ENCODE peak calls at places on chromosomes 16 and 17, in seven cellular contexts. H, K, V, Y, Z, S and F are unnamed samples. For H3K36me3, the result is how much of the 10 kb centered on the place peaks cover.

GRCh38 chr17:78120971-78121800 is 7.4 kb downstream of the TMC6 start:
- DNase-seq in H (no peak), K (peak), V (no peak), Y (no peak), Z (no peak), S (no peak), F (peak)

GRCh38 chr16:8831450-8832382 is 34.1 kb downstream of the PMM2 start:
- DNase-seq in H (no peak), K (no peak), V (no peak), Y (no peak), Z (no peak), S (no peak), F (no peak)

GRCh38 chr17:53316988-53317387 is 505.7 kb upstream of the KIF2B start:
- DNase-seq in H (no peak), K (no peak), V (no peak), Y (no peak), Z (no peak), S (no peak), F (no peak)

GRCh38 chr17:18377437-18378204 is at the start of gene EVPLL:
- DNase-seq in H (no peak), K (peak), V (no peak), Y (no peak), Z (peak), S (peak), F (peak)

GRCh38 chr17:37824534-37825485 is 80.0 kb upstream of the HNF1B start:
- DNase-seq in H (peak), K (no peak), V (no peak), Y (no peak), Z (peak), S (no peak), F (no peak)

GRCh38 chr17:32927201-32927723 is 691 bp upstream of the TMEM98 start:
- DNase-seq in H (peak), K (no peak), V (no peak), Y (no peak), Z (no peak), S (no peak), F (no peak)

GRCh38 chr17:28749516-28750177 is 5.8 kb downstream of the TRAF4 start:
- DNase-seq in H (no peak), K (no peak), V (no peak), Y (no peak), Z (no peak), S (no peak), F (no peak)

GRCh38 chr17:77363821-77364361 is 223.1 kb downstream of the SEC14L1 start:
- DNase-seq in H (peak), K (no peak), V (no peak), Y (no peak), Z (no peak), S (peak), F (no peak)

GRCh38 chr17:47717261-47717697 is 15.8 kb upstream of the TBX21 start:
- DNase-seq in H (no peak), K (no peak), V (no peak), Y (no peak), Z (no peak), S (no peak), F (no peak)

GRCh38 chr17:81489012-81489968 is 23.3 kb downstream of the ACTG1 start:
- DNase-seq in H (no peak), K (no peak), V (no peak), Y (no peak), Z (no peak), S (no peak), F (no peak)

GRCh38 chr17:27543464-27543856 is 87.2 kb downstream of the KSR1 start:
- DNase-seq in H (no peak), K (no peak), V (no peak), Y (no peak), Z (no peak), S (no peak), F (no peak)

GRCh38 chr17:39662551-39663339 is 2.4 kb upstream of the TCAP start:
- DNase-seq in H (no peak), K (peak), V (no peak), Y (no peak), Z (no peak), S (no peak), F (no peak)

DNA sequence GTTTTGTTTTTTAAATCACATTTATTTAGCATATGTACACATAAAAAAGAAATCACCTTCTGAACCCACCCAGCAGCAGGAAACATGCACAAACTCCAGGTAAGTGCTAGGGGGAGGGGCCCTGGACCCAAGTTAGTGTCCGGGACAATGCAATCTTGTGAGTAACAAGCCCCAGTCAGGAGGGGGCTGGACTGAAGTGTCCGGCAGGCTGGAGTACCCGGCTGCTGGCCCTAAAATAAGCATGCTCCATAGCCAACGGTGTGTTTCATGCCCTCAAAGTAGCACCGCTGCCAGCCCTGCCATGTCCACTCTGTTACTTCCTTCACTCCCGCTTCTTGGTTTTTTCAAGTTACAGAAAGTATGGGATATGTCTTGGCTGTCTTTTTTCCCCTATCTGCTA is 102.1 kb downstream of the SPAG9 start:
- DNase-seq in H (no peak), K (no peak), V (no peak), Y (no peak), Z (no peak), S (no peak), F (no peak)
- H3K36me3 ChIP-seq in H (under half), K (under half), V (half or more), Y (under half), Z (under half), S (half or more), F (under half)

DNA sequence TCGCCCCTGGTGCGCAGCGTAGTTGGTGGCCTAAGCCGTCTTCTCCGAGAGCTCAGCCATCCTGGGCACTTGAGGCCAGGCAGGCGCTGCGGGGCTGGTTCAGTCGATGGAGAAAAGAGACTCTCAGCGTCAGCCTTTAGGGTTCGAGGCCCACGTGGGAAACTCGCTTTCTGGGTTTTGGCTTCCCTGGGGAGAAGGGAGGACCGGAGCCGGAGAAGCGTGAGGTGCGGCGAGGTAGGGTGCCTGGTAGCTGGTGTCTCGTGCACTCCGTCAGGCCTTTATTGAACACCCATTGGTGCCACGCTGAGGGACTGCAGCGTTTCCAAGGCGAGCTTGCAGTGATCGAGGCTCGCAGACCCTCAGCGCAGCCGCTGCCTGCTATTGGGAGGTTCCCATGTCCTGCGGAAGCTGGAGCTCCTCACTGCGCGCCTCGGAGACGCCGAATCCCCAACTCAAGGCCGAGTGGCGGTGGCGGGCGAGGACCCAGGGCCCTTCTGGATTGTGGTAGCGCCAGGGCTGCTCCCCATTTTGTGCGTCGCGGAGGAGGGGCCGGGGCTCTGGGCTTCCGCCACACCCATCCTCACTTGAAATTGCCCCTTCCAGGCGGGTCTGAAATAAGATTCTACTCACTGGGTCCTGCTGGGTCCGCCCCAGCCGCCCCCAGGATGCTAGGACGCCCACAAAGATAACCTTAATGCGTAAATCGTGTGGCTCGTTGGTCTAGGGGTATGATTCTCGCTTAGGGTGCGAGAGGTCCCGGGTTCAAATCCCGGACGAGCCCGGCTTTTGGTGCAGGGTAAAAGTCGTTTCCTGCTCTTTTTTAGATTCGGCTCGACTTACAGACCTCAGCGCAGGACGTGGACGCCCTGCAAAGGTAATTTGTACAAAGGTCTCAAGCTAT is 1.2 kb downstream of the OR1F1 start:
- DNase-seq in H (peak), K (no peak), V (no peak), Y (no peak), Z (peak), S (no peak), F (peak)
- H3K4me3 ChIP-seq in H (peak), K (no peak), V (peak), Y (peak), Z (peak), S (peak), F (peak)

GRCh38 chr17:75392559-75392958 is 12.9 kb downstream of the GRB2 start:
- DNase-seq in H (no peak), K (no peak), V (no peak), Y (no peak), Z (no peak), S (no peak), F (no peak)

GRCh38 chr17:75394332-75394918 is 11.1 kb downstream of the GRB2 start:
- DNase-seq in H (no peak), K (no peak), V (no peak), Y (no peak), Z (no peak), S (no peak), F (no peak)

GRCh38 chr17:75396025-75396424 is 9.5 kb downstream of the GRB2 start:
- DNase-seq in H (no peak), K (no peak), V (no peak), Y (no peak), Z (no peak), S (no peak), F (no peak)

GRCh38 chr17:75390982-75391381 is 14.5 kb downstream of the GRB2 start:
- DNase-seq in H (peak), K (no peak), V (no peak), Y (no peak), Z (no peak), S (no peak), F (no peak)

DNA sequence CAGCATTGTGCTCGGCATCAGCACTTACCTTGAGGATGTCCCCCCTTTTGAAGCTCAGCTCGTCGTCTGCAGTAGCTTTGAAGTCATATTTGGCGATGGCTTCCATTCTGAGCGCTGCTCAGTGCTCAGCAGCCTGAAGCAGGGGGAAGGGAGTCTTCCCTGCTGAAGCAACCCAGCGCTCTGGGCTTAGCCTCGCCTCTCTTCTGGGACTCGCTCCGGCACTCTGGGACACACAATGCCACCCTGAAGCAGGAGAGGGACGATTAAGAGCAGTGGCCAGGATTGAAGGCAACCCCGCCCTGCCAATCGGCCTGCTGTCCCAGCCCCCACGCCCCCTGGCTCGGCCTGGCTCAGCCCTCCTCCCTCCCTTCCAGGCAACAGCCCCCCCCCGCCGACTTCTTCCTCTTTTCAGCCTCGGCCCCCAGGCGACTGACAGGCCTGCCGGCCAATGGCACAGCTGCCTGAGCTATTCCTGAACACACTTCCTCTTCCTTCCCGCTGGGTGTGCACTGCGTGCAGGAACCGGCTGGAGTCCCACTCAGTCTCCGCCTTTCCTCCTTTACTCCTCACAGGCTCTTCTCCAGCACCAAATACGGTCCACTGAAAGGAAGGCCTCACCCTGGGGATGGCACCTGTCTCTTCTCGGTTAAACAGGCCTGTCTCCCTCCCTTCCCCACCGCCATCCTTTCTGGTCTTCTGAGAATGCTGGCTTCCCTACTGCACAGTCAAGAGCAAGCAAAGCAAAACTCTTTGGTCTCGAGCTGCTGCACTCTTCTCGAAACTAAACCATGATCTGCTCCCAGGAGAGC is 11.8 kb downstream of the GRB2 start:
- DNase-seq in H (peak), K (peak), V (peak), Y (peak), Z (peak), S (peak), F (peak)
- TF ChIP-seq CTCF in H (no peak), K (no peak), V (peak), Y (peak), Z (no peak), S (peak), F (no peak)

DNA sequence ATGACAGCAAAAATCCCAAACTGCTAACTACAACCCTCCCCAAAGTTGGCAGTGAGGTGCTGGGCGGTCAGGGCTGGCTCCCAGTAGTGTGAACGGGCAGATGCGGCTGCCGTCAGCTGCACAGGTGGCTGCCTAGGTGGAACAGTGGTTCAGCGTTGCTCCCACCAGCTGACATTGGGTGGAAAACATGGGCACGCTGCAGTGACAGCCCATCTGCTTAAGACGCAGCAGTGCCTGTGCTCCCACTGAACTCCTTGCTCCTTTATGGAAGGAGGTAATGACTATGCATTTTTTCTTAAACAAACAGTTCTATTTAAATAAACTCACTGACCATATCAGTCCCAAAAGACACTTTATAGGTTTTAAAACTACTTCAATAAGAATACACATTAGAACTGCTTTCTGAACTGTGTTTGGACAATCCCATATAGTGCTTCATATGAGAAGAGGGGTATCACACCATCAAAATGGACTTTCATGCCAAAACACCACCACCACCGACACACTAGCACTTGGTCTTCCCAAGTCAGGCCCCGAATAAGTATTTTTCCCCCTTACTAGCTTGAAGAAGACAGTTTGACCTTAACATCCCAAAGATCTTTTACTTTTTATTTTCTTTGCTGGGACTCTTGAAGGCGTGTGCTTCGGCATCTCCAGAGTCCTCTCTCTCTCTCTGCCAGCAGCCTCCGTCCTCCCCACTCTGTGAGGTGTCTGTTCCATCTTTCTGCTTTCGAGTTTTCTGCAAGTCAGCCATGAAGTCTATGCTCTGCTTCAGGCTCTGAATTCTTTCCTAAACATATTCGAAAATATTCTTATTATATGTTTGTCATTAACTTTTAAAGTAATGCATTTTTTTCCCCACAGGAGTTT is 34.4 kb downstream of the BRD7 start:
- DNase-seq in H (no peak), K (no peak), V (no peak), Y (no peak), Z (no peak), S (no peak), F (no peak)
- H3K36me3 ChIP-seq in H (under half), K (under half), V (half or more), Y (under half), Z (under half), S (half or more), F (under half)

GRCh38 chr16:30381351-30382041 is 865 bp downstream of the SEPTIN1 start:
- DNase-seq in H (no peak), K (no peak), V (no peak), Y (no peak), Z (no peak), S (no peak), F (no peak)
- H3K4me3 ChIP-seq in H (no peak), K (no peak), V (no peak), Y (no peak), Z (no peak), S (no peak), F (peak)

GRCh38 chr16:74226361-74226979 is 70.1 kb upstream of the PSMD7 start:
- DNase-seq in H (peak), K (no peak), V (no peak), Y (no peak), Z (no peak), S (no peak), F (no peak)
- TF ChIP-seq CTCF in H (peak), K (no peak), V (peak), Y (peak), Z (peak), S (peak), F (peak)